ENCODE peak calls at places on chromosomes 11 and 22, in six cellular contexts. X, J, L, F, B and N are unnamed samples.
A peak's percentile ranks its signal among the peaks of the same experiment; 100 is the strongest.

GRCh38 chr11:131471976-131472375 is 101.6 kb downstream of the NTM start:
- DNase-seq in F (no peak), X (no peak), J (no peak), B (no peak), L (no peak), N (no peak)

GRCh38 chr11:86523738-86524602 is 148.4 kb downstream of the ME3 start:
- DNase-seq in J (peak; percentile 99), B (peak; percentile 97), L (no peak), X (no peak), F (peak; percentile 75), N (peak; percentile 96)

GRCh38 chr11:128291835-128292234 is 295.5 kb downstream of the ETS1 start:
- DNase-seq in X (peak; percentile 67), L (peak; percentile 36), B (no peak), J (no peak), F (no peak), N (no peak)

GRCh38 chr11:122180435-122180834 is 64.4 kb upstream of the BLID start:
- DNase-seq in L (no peak), X (no peak), B (peak; percentile 99), J (peak; percentile 98), F (peak; percentile 55), N (peak; percentile 99)

GRCh38 chr11:11966354-11966741 is 42.1 kb downstream of the DKK3 start:
- DNase-seq in X (no peak), J (no peak), F (no peak), B (no peak), L (no peak), N (no peak)

GRCh38 chr11:2574553-2575535 is 125.0 kb downstream of the KCNQ1OT1 start:
- DNase-seq in F (no peak), B (no peak), J (no peak), X (no peak), L (no peak), N (no peak)

GRCh38 chr11:102516179-102516578 is 14.4 kb downstream of the MMP7 start:
- DNase-seq in J (no peak), X (no peak), B (no peak), F (no peak), L (no peak), N (no peak)

GRCh38 chr22:47607486-47607885 is 845.0 kb downstream of the TBC1D22A start:
- DNase-seq in L (no peak), F (no peak), X (no peak), B (no peak), J (no peak), N (no peak)

GRCh38 chr11:116461789-116462188 is 311.0 kb downstream of the BUD13 start:
- DNase-seq in F (no peak), L (no peak), B (no peak), X (no peak), J (no peak), N (no peak)

GRCh38 chr22:46087816-46088277 is 62.5 kb upstream of the PPARA start:
- DNase-seq in L (no peak), J (peak; percentile 74), X (no peak), B (peak; percentile 92), F (peak; percentile 91), N (peak; percentile 96)

GRCh38 chr11:80282643-80283042 is 841.8 kb upstream of the TENM4 start:
- DNase-seq in L (no peak), F (no peak), J (no peak), B (no peak), X (no peak), N (no peak)

GRCh38 chr11:63829823-63830489 is 9.0 kb upstream of the MARK2 start:
- DNase-seq in J (peak; percentile 36), X (peak; percentile 59), B (peak; percentile 36), L (no peak), F (peak; percentile 46), N (peak; percentile 65)

GRCh38 chr22:19431641-19432091 is at the start of gene HIRA:
- DNase-seq in B (peak; percentile 78), L (peak; percentile 78), X (peak; percentile 85), J (peak; percentile 65), F (peak; percentile 86), N (peak; percentile 68)

GRCh38 chr11:78586452-78587046 is 11.9 kb upstream of the NARS2 start:
- DNase-seq in B (peak; percentile 32), J (no peak), L (no peak), X (peak; percentile 69), F (no peak), N (peak; percentile 26)

GRCh38 chr11:64763804-64764611 is 4.2 kb upstream of the PYGM start:
- DNase-seq in X (no peak), J (peak; percentile 22), F (no peak), L (no peak), B (no peak), N (no peak)

GRCh38 chr11:76620471-76620870 is 50.1 kb downstream of the LRRC32 start:
- DNase-seq in L (no peak), X (no peak), F (peak; percentile 64), B (peak; percentile 86), J (peak; percentile 71), N (peak; percentile 64)

GRCh38 chr11:66388746-66389386 is 17.3 kb upstream of the SLC29A2 start:
- DNase-seq in X (peak; percentile 89), L (peak; percentile 52), B (peak; percentile 79), J (peak; percentile 83), F (peak; percentile 67), N (peak; percentile 61)

GRCh38 chr11:64523456-64524187 is 67.4 kb upstream of the SLC22A12 start:
- DNase-seq in L (no peak), J (no peak), F (no peak), X (no peak), B (no peak), N (no peak)

GRCh38 chr11:106087815-106088435 is 10.5 kb downstream of the AASDHPPT start:
- DNase-seq in B (peak; percentile 45), L (peak; percentile 20), F (no peak), J (peak; percentile 66), X (peak; percentile 61), N (peak; percentile 54)

GRCh38 chr11:9906043-9906791 is 242.3 kb downstream of the SWAP70 start:
- DNase-seq in L (no peak), B (peak; percentile 99), F (peak; percentile 62), X (no peak), J (peak; percentile 99), N (peak; percentile 90)

GRCh38 chr11:10327254-10327653 is 22.4 kb downstream of the ADM start:
- DNase-seq in X (no peak), B (peak; percentile 51), J (peak; percentile 48), F (no peak), L (no peak), N (peak; percentile 27)

GRCh38 chr22:27387561-27387960 is 414.0 kb downstream of the MN1 start:
- DNase-seq in X (no peak), F (no peak), L (no peak), J (no peak), B (no peak), N (no peak)